ENCODE peak calls at places on chromosomes 5 and 9, in four cellular contexts. I, O, U and T are unnamed samples. For H3K4me1, the result is how much of the 10 kb centered on the place peaks cover.

GRCh38 chr5:72498284-72498683 is 8.9 kb downstream of the ZNF366 start:
- ATAC-seq in I (no peak), O (no peak), U (no peak), T (no peak)

GRCh38 chr9:130179508-130179907 is 7.3 kb downstream of the NCS1 start:
- ATAC-seq in I (no peak), O (no peak), U (no peak), T (no peak)

GRCh38 chr5:353599-354580 is 32.4 kb downstream of the AHRR start:
- ATAC-seq in I (no peak), O (peak), U (no peak), T (no peak)

GRCh38 chr5:81426347-81426746 is 32.4 kb upstream of the ACOT12 start:
- ATAC-seq in I (peak), O (no peak), U (no peak), T (no peak)

GRCh38 chr9:12698986-12699385 is 5.8 kb downstream of the TYRP1 start:
- ATAC-seq in I (peak), O (peak), U (no peak), T (no peak)

GRCh38 chr9:108412755-108413154 is 443.0 kb downstream of the ACTL7B start:
- ATAC-seq in I (no peak), O (no peak), U (no peak), T (no peak)

GRCh38 chr9:134661791-134662142 is 20.2 kb downstream of the COL5A1 start:
- ATAC-seq in I (peak), O (peak), U (no peak), T (peak)

GRCh38 chr5:61652916-61653315 is 320.9 kb downstream of the ZSWIM6 start:
- ATAC-seq in I (no peak), O (no peak), U (no peak), T (no peak)

GRCh38 chr5:175654807-175655206 is 3.1 kb upstream of the HRH2 start:
- ATAC-seq in I (no peak), O (no peak), U (no peak), T (no peak)

GRCh38 chr9:350354-350753 is 135.7 kb downstream of the DOCK8 start:
- ATAC-seq in I (no peak), O (no peak), U (no peak), T (no peak)
- H3K4me1 ChIP-seq in I (under half), O (under half), U (under half), T (under half)

GRCh38 chr9:120923620-120924328 is 2.8 kb downstream of the TRAF1 start:
- ATAC-seq in I (no peak), O (no peak), U (no peak), T (no peak)
- H3K4me1 ChIP-seq in I (under half), O (under half), U (under half), T (half or more)

GRCh38 chr5:133063965-133064364 is 12.2 kb downstream of the HSPA4 start:
- ATAC-seq in I (no peak), O (no peak), U (no peak), T (no peak)

GRCh38 chr5:133065482-133065881 is 13.7 kb downstream of the HSPA4 start:
- ATAC-seq in I (no peak), O (no peak), U (no peak), T (no peak)

DNA sequence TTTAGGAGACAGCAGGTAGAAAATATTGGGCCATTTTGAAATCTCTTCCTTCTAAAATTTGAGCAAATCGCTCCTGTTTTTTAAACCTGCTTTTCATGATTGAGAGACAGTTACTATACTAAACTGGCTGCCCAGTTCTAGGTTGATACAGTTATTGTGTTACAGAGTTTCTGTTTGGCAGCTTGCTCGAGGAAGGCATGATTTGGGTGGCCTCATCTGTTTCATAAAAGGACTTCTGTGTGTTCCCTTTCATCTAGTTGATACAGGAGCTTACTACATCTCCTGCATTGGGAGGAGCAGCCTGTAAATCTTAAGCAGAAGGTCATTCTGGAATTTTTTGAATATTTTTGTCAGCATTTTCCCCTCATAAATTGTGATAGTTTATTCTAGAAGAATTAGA is 14.2 kb downstream of the HSPA4 start:
- ATAC-seq in I (no peak), O (no peak), U (no peak), T (no peak)
- H3K4me1 ChIP-seq in I (under half), O (under half), U (under half), T (under half)

GRCh38 chr5:141570655-141571054 is 48.1 kb downstream of the DIAPH1 start:
- ATAC-seq in I (no peak), O (no peak), U (no peak), T (no peak)
- H3K4me1 ChIP-seq in I (under half), O (under half), U (under half), T (under half)

DNA sequence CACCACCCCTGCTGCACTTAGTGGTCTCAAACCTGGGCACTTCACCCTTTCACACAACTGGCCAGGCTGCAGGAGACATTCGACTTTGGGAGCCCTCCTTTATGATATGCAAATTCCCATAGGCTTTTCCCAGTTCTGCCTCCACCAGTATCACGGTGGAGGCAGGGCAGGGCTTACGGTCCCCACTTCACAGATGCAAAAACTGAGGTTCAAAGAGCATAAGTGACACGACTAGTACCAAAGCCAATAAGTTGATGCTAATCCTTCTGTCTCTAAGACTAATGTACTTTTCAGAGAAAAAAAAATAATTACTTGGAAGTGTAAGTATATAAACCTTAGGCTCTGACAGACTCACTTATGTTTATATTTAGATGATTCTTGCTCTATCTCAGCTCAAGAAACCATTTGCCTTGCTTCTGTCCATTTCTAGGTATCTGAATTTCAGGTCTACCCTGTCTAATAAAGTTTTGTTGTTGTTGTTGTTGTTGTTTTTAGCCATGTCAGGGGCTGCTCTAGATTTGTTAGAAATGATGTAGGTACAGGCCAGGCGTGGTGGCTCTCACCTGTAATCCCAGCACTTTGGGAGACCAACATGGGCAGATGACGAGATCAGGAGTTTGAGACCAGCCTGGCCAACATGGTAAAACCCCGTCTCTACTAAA is 10.7 kb downstream of the GALNT10 start:
- ATAC-seq in I (no peak), O (no peak), U (no peak), T (no peak)
- H3K4me1 ChIP-seq in I (under half), O (under half), U (under half), T (under half)

GRCh38 chr5:75057551-75057950 is 5.2 kb upstream of the GCNT4 start:
- ATAC-seq in I (no peak), O (no peak), U (no peak), T (no peak)
- H3K4me1 ChIP-seq in I (under half), O (under half), U (under half), T (under half)

GRCh38 chr9:80401243-80401642 is 829.5 kb downstream of the TLE4 start:
- ATAC-seq in I (no peak), O (no peak), U (no peak), T (no peak)
- H3K4me1 ChIP-seq in I (under half), O (under half), U (under half), T (under half)

DNA sequence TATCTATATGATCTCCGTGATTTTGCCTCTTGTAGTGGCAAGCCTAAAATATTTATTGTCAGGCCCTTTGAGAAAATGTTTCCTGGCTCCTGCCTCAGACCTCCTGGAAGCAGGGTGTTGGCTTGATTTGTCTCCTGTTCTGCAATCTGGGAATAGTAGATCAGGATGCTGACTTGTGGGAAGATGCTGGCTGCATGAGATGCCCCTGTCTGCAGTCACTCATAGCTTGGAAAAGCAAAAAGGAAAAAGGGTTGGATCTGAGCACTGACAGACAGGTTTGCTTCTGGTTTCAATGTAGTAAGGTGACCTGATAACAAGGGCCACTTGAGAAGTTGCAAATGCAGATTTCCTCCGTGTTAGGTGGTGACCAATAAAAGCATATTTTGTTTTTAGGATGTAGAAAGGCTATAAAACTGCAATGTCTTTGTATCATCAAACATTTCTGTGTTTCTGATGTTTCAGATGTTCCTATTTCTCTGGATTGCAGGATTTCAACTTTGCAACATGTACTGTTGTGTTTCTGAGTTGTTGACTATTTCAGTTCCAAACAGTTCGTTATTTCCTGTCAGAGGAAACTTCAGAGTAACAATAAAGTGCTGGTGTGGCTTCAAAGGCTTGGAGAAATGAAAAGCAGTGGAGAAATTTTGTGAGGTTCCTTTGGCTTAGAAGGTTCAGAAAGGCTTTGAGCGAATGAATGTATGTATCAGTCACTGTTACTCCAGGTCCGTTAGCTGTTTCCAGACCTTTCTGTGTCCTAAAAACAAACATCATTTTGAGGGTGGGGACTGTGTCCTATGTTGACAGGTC is 17.0 kb downstream of the TJP2 start:
- ATAC-seq in I (no peak), O (no peak), U (no peak), T (no peak)
- H3K4me1 ChIP-seq in I (half or more), O (under half), U (under half), T (under half)

DNA sequence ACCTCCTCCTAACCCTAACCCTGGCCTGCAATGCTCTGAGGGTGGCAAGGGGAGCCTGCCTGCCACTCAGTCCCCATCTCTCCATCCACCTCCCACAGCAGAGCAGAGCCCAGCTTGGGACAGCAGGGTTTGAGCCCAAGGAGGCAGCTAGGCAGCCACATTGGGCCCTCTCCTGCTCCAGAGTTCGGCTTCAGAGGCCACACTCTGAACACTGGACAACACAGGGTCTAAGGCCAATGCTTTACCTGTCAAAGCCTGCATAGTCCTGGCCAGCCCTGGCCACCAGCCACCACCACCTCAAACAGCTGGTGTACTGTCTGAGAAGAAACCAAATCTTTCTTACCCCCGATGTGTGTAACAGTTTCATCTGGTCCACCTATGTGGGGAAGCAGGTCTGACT is 5.2 kb downstream of the BICD2 start:
- ATAC-seq in I (no peak), O (no peak), U (no peak), T (no peak)
- H3K4me1 ChIP-seq in I (half or more), O (under half), U (under half), T (half or more)